ENCODE peak calls at places on chromosomes 2 and 18, in six cellular contexts. H is psoas muscle, F is nephron progenitor cell, P is body of pancreas, T is testis, V is PC-9. K is an unnamed sample.

GRCh38 chr2:188345439-188345838 is 53.8 kb downstream of the GULP1 start:
- DNase-seq in H (no peak), F (no peak), P (no peak), T (no peak), V (no peak), K (no peak)

GRCh38 chr2:186949716-186950256 is 100.8 kb upstream of the ZSWIM2 start:
- DNase-seq in H (no peak), F (no peak), P (no peak), T (no peak), V (no peak), K (no peak)

GRCh38 chr2:62415019-62415431 is 91.0 kb downstream of the TMEM17 start:
- DNase-seq in H (no peak), F (no peak), P (no peak), T (no peak), V (no peak), K (no peak)

GRCh38 chr18:28365406-28365805 is 188.5 kb upstream of the CDH2 start:
- DNase-seq in H (no peak), F (no peak), P (peak; percentile 8), T (no peak), V (peak; percentile 50), K (no peak)

GRCh38 chr2:229922449-229923386 is at the start of gene FBXO36:
- DNase-seq in H (peak; percentile 93), F (peak; percentile 93), P (peak; percentile 89), T (peak; percentile 94), V (no peak), K (peak; percentile 88)

GRCh38 chr2:242038928-242039341 is 169.4 kb downstream of the RTP5 start:
- DNase-seq in H (peak; percentile 22), F (no peak), P (no peak), T (no peak), V (no peak), K (no peak)

GRCh38 chr2:118417417-118418125 is 329.3 kb downstream of the INSIG2 start:
- DNase-seq in H (no peak), F (no peak), P (no peak), T (no peak), V (peak; percentile 20), K (no peak)

GRCh38 chr2:103252781-103253180 is 490.9 kb downstream of the TMEM182 start:
- DNase-seq in H (no peak), F (no peak), P (no peak), T (no peak), V (no peak), K (no peak)

GRCh38 chr18:32378705-32379104 is 92.0 kb downstream of the GAREM1 start:
- DNase-seq in H (no peak), F (no peak), P (peak; percentile 84), T (no peak), V (peak; percentile 60), K (no peak)

GRCh38 chr2:168059758-168060157 is 187.6 kb downstream of the STK39 start:
- DNase-seq in H (no peak), F (no peak), P (no peak), T (no peak), V (no peak), K (no peak)

GRCh38 chr2:71592181-71592711 is 138.9 kb downstream of the DYSF start:
- DNase-seq in H (no peak), F (peak; percentile 28), P (no peak), T (no peak), V (no peak), K (no peak)